ENCODE peak calls at places on chromosomes 11 and 22, in four cellular contexts. A, Z, B and W are unnamed samples.

GRCh38 chr11:13772223-13773046 is 104.0 kb downstream of the FAR1 start:
- DNase-seq in Z (no peak), A (peak), B (no peak), W (peak)

GRCh38 chr11:47415949-47416472 is 7.6 kb downstream of the SLC39A13 start:
- DNase-seq in B (peak), Z (peak), A (peak), W (peak)

GRCh38 chr11:133966147-133966546 is 9.4 kb upstream of the IGSF9B start:
- DNase-seq in A (no peak), Z (no peak), B (no peak), W (no peak)

GRCh38 chr11:2799881-2800654 is 85.5 kb downstream of the CDKN1C start:
- DNase-seq in B (peak), A (no peak), Z (peak), W (no peak)

GRCh38 chr22:44746836-44747519 is 5.4 kb upstream of the ARHGAP8 start:
- DNase-seq in Z (no peak), A (peak), B (no peak), W (no peak)

GRCh38 chr22:39383841-39384625 is 15.5 kb upstream of the TAB1 start:
- DNase-seq in A (no peak), B (no peak), Z (no peak), W (no peak)

GRCh38 chr22:49540571-49541450 is 286.9 kb downstream of the BRD1 start:
- DNase-seq in A (no peak), B (peak), Z (no peak), W (no peak)

GRCh38 chr22:46033256-46034200 is 56.6 kb upstream of the WNT7B start:
- DNase-seq in A (no peak), Z (no peak), B (peak), W (no peak)

GRCh38 chr22:26322179-26322905 is 106.7 kb upstream of the ASPHD2 start:
- DNase-seq in A (no peak), B (no peak), Z (no peak), W (no peak)

GRCh38 chr11:67563354-67564114 is 20.1 kb upstream of the GSTP1 start:
- DNase-seq in Z (peak), B (no peak), A (no peak), W (peak)

GRCh38 chr11:26703792-26704191 is 18.1 kb downstream of the SLC5A12 start:
- DNase-seq in B (no peak), A (no peak), Z (no peak), W (no peak)

GRCh38 chr11:122668562-122669090 is 13.1 kb downstream of the UBASH3B start:
- DNase-seq in B (no peak), Z (no peak), A (peak), W (no peak)

GRCh38 chr11:119519796-119520195 is 96.8 kb upstream of the THY1 start:
- DNase-seq in A (no peak), B (no peak), Z (no peak), W (no peak)

GRCh38 chr11:126601136-126601535 is 245.7 kb downstream of the ST3GAL4 start:
- DNase-seq in Z (no peak), B (no peak), A (no peak), W (no peak)

GRCh38 chr11:118129475-118130196 is 23.0 kb downstream of the SCN4B start:
- DNase-seq in A (no peak), B (peak), Z (no peak), W (no peak)

GRCh38 chr11:121482231-121483129 is 29.7 kb upstream of the SORL1-AS1 start:
- DNase-seq in Z (no peak), A (no peak), B (no peak), W (no peak)

GRCh38 chr11:35617687-35618496 is at the start of gene FJX1:
- DNase-seq in Z (peak), A (no peak), B (peak), W (peak)

GRCh38 chr11:39668640-39669039 is 1790.8 kb downstream of the LRRC4C start:
- DNase-seq in B (no peak), A (no peak), Z (no peak), W (no peak)

GRCh38 chr11:96267490-96268010 is 75.4 kb downstream of the MAML2 start:
- DNase-seq in B (no peak), Z (no peak), A (no peak), W (no peak)

GRCh38 chr11:119018074-119018938 is at the start of the genes RPS25 and TRAPPC4:
- DNase-seq in B (peak), A (peak), Z (peak), W (peak)

GRCh38 chr22:30143265-30143664 is 63.0 kb downstream of the HORMAD2 start:
- DNase-seq in Z (no peak), B (no peak), A (no peak), W (no peak)

GRCh38 chr22:22928666-22929380 is 41.2 kb downstream of the IGLL5 start:
- DNase-seq in Z (peak), A (no peak), B (peak), W (peak)

GRCh38 chr11:131668867-131669780 is 298.7 kb downstream of the NTM start:
- DNase-seq in B (no peak), Z (peak), A (no peak), W (no peak)

GRCh38 chr11:2436013-2436520 is 8.2 kb downstream of the TRPM5 start:
- DNase-seq in A (no peak), Z (no peak), B (peak), W (no peak)

GRCh38 chr11:2748061-2748813 is 48.4 kb upstream of the KCNQ1OT1 start:
- DNase-seq in B (peak), A (no peak), Z (peak), W (no peak)

GRCh38 chr11:13098067-13098466 is 89.0 kb downstream of the RASSF10 start:
- DNase-seq in Z (no peak), A (peak), B (no peak), W (no peak)

GRCh38 chr11:95908826-95909225 is 15.1 kb downstream of the MTMR2 start:
- DNase-seq in B (no peak), Z (no peak), A (no peak), W (no peak)

GRCh38 chr22:40791241-40791640 is 27.9 kb downstream of the SLC25A17 start:
- DNase-seq in A (no peak), B (no peak), Z (no peak), W (no peak)

GRCh38 chr22:37169412-37169811 is 18.6 kb downstream of the C1QTNF6 start:
- DNase-seq in B (no peak), Z (peak), A (no peak), W (no peak)

GRCh38 chr11:34529643-34530042 is 16.0 kb upstream of the ELF5 start:
- DNase-seq in Z (no peak), B (no peak), A (no peak), W (no peak)

GRCh38 chr11:105092255-105093239 is 47.0 kb downstream of the CARD18 start:
- DNase-seq in Z (no peak), A (no peak), B (no peak), W (no peak)

GRCh38 chr11:119307219-119307618 is 9.7 kb downstream of the MCAM start:
- DNase-seq in Z (no peak), B (no peak), A (no peak), W (no peak)

GRCh38 chr22:42065408-42066132 is 5.0 kb downstream of the NAGA start:
- DNase-seq in Z (no peak), A (no peak), B (peak), W (no peak)

GRCh38 chr11:2694495-2694894 is 5.3 kb downstream of the KCNQ1OT1 start:
- DNase-seq in Z (no peak), B (no peak), A (no peak), W (no peak)